ENCODE peak calls at places on chromosomes 12 and 14, in four cellular contexts. U, C, N and Q are unnamed samples.

GRCh38 chr14:75333523-75334190 is 55.0 kb downstream of the FOS start:
- DNase-seq in C (no peak), N (no peak), U (no peak), Q (no peak)

GRCh38 chr12:30200864-30201263 is 417.1 kb upstream of the TMTC1 start:
- DNase-seq in C (peak), U (no peak), N (peak), Q (no peak)

GRCh38 chr14:57974896-57975295 is 109.0 kb upstream of the SLC35F4 start:
- DNase-seq in N (no peak), C (no peak), U (no peak), Q (no peak)

GRCh38 chr12:106645074-106645421 is 62.2 kb downstream of the RFX4 start:
- DNase-seq in C (peak), U (peak), N (no peak), Q (no peak)

GRCh38 chr14:37588956-37589737 is 5.9 kb downstream of the FOXA1 start:
- DNase-seq in N (no peak), C (no peak), U (no peak), Q (no peak)

GRCh38 chr12:17060260-17060659 is 454.3 kb upstream of the LMO3 start:
- DNase-seq in N (no peak), C (no peak), U (no peak), Q (no peak)

GRCh38 chr14:95623195-95623594 is 63.0 kb upstream of the TCL1B start:
- DNase-seq in N (peak), C (no peak), U (no peak), Q (no peak)

GRCh38 chr14:74619672-74620131 is 7.7 kb upstream of the LTBP2 start:
- DNase-seq in N (peak), U (no peak), C (peak), Q (no peak)

GRCh38 chr14:88063807-88064206 is 58.9 kb downstream of the GPR65 start:
- DNase-seq in U (no peak), N (no peak), C (no peak), Q (no peak)

GRCh38 chr14:79732911-79733310 is 478.4 kb downstream of the DIO2 start:
- DNase-seq in C (peak), N (peak), U (no peak), Q (no peak)

GRCh38 chr14:100606687-100607610 is 19.7 kb upstream of the BEGAIN start:
- DNase-seq in C (no peak), U (no peak), N (no peak), Q (no peak)

GRCh38 chr14:37709419-37710195 is 114.2 kb downstream of the TTC6 start:
- DNase-seq in U (no peak), C (peak), N (peak), Q (no peak)

GRCh38 chr12:98228619-98229538 is 286.5 kb upstream of the TMPO start:
- DNase-seq in N (no peak), U (no peak), C (no peak), Q (no peak)

GRCh38 chr14:104753528-104754212 is 723 bp downstream of the SIVA1 start:
- DNase-seq in C (no peak), U (no peak), N (peak), Q (no peak)

GRCh38 chr14:79196216-79196615 is 1015.1 kb downstream of the DIO2 start:
- DNase-seq in C (no peak), U (no peak), N (no peak), Q (no peak)

GRCh38 chr14:77208266-77208978 is 26.8 kb downstream of the TMEM63C start:
- DNase-seq in U (no peak), N (peak), C (peak), Q (no peak)

GRCh38 chr12:13597166-13597565 is 384.2 kb downstream of the GRIN2B start:
- DNase-seq in C (no peak), N (no peak), U (no peak), Q (no peak)

GRCh38 chr12:71164166-71164876 is 6.5 kb upstream of the TSPAN8 start:
- DNase-seq in U (no peak), N (no peak), C (no peak), Q (no peak)

GRCh38 chr14:95303552-95303951 is 16.2 kb downstream of the CLMN start:
- DNase-seq in N (no peak), U (no peak), C (no peak), Q (no peak)

GRCh38 chr12:32400114-32400672 is 835 bp downstream of the FGD4 start:
- DNase-seq in U (no peak), C (peak), N (no peak), Q (peak)

GRCh38 chr12:94873368-94874085 is 130.0 kb downstream of the NDUFA12 start:
- DNase-seq in U (no peak), C (no peak), N (peak), Q (peak)

GRCh38 chr12:130878193-130879185 is 6.6 kb downstream of the RAN start:
- DNase-seq in U (no peak), C (no peak), N (no peak), Q (no peak)

GRCh38 chr12:2057041-2057792 is 4.4 kb downstream of the CACNA1C start:
- DNase-seq in C (peak), N (peak), U (no peak), Q (peak)

GRCh38 chr12:59940676-59941342 is 345.0 kb downstream of the SLC16A7 start:
- DNase-seq in C (no peak), U (no peak), N (no peak), Q (no peak)

GRCh38 chr12:75660805-75661404 is 149.5 kb upstream of the KRR1 start:
- DNase-seq in C (peak), N (peak), U (no peak), Q (no peak)

GRCh38 chr12:79776111-79776510 is 85.3 kb upstream of the PAWR start:
- DNase-seq in U (no peak), N (peak), C (peak), Q (no peak)

GRCh38 chr12:42504049-42504448 is 85.5 kb downstream of the PRICKLE1 start:
- DNase-seq in C (peak), N (peak), U (no peak), Q (no peak)